ENCODE peak calls at places on chromosomes 12 and 14, in five cellular contexts. R is psoas muscle, I is pancreas, Z is heart right ventricle, O is left ventricle myocardium inferior. B is an unnamed sample. For H3K4me1, the result is how much of the 10 kb centered on the place peaks cover.

GRCh38 chr12:81610955-81611889 is 147.9 kb downstream of the PPFIA2 start:
- DNase-seq in O (no peak), I (no peak), R (no peak), Z (no peak), B (no peak)

GRCh38 chr14:71597955-71598659 is 334.1 kb upstream of the RGS6 start:
- DNase-seq in R (no peak), O (no peak), I (no peak), Z (no peak), B (no peak)

GRCh38 chr12:97716356-97716755 is 253.8 kb downstream of the RMST start:
- DNase-seq in O (no peak), Z (no peak), R (no peak), I (no peak), B (no peak)

GRCh38 chr12:77488041-77488620 is 342.6 kb upstream of the NAV3 start:
- DNase-seq in Z (no peak), I (no peak), O (no peak), R (no peak), B (no peak)

GRCh38 chr14:35366521-35366976 is 38.0 kb downstream of the NFKBIA start:
- DNase-seq in Z (no peak), R (no peak), O (no peak), I (no peak), B (no peak)

GRCh38 chr12:38555620-38556596 is 239.3 kb downstream of the ALG10B start:
- DNase-seq in R (no peak), I (no peak), Z (no peak), O (no peak), B (no peak)

GRCh38 chr12:124551268-124552144 is 15.9 kb downstream of the NCOR2 start:
- DNase-seq in O (peak), I (peak), R (no peak), Z (peak), B (no peak)

GRCh38 chr14:102206901-102207300 is 67.2 kb downstream of the WDR20 start:
- DNase-seq in I (peak), R (no peak), O (no peak), Z (no peak), B (no peak)

GRCh38 chr14:73102806-73103497 is 33.4 kb upstream of the PSEN1 start:
- DNase-seq in I (no peak), O (no peak), R (no peak), Z (no peak), B (no peak)

GRCh38 chr12:50820177-50820576 is 22.5 kb upstream of the TMPRSS12 start:
- DNase-seq in Z (no peak), I (no peak), O (no peak), R (no peak), B (no peak)

GRCh38 chr12:107017042-107017441 is 30.1 kb upstream of the MTERF2 start:
- DNase-seq in R (no peak), I (no peak), O (no peak), Z (no peak), B (no peak)

GRCh38 chr14:52052991-52053390 is 15.9 kb downstream of the NID2 start:
- DNase-seq in R (no peak), I (no peak), Z (no peak), O (no peak), B (no peak)

GRCh38 chr14:55077155-55077554 is 25.7 kb downstream of the MAPK1IP1L start:
- DNase-seq in Z (no peak), O (no peak), R (no peak), I (no peak), B (no peak)

GRCh38 chr12:57569858-57570257 is 20.0 kb downstream of the KIF5A start:
- DNase-seq in I (no peak), R (no peak), O (no peak), Z (no peak), B (no peak)

GRCh38 chr14:25406818-25407217 is 356.9 kb upstream of the STXBP6 start:
- DNase-seq in I (no peak), O (no peak), R (no peak), Z (no peak), B (no peak)

GRCh38 chr12:52183544-52183910 is 8.3 kb downstream of the KRT80 start:
- DNase-seq in Z (no peak), R (no peak), I (no peak), O (no peak), B (no peak)

GRCh38 chr14:61174395-61175386 is 106.4 kb downstream of the TMEM30B start:
- DNase-seq in R (no peak), O (no peak), Z (no peak), I (no peak), B (no peak)

GRCh38 chr12:120257041-120257821 is 8.3 kb downstream of the PXN start:
- DNase-seq in R (peak), I (peak), O (peak), Z (peak), B (no peak)

GRCh38 chr12:53867216-53868012 is 71.2 kb upstream of the HOXC13 start:
- DNase-seq in O (no peak), Z (no peak), I (no peak), R (no peak), B (no peak)

GRCh38 chr14:61724133-61724532 is 28.8 kb downstream of the HIF1A start:
- DNase-seq in I (no peak), R (no peak), O (no peak), Z (no peak), B (no peak)

GRCh38 chr12:45232771-45233372 is 17.0 kb downstream of the ANO6 start:
- DNase-seq in Z (peak), I (peak), O (no peak), R (peak), B (no peak)

GRCh38 chr12:53051058-53051880 is 1.4 kb downstream of the TNS2 start:
- DNase-seq in R (peak), Z (peak), O (peak), I (peak), B (no peak)

GRCh38 chr12:34048714-34049113 is 26.4 kb downstream of the ALG10 start:
- DNase-seq in R (no peak), I (no peak), O (no peak), Z (no peak), B (no peak)
- H3K27ac ChIP-seq in R (no peak), I (no peak), O (no peak), Z (no peak), B (no peak)

GRCh38 chr12:5874514-5874913 is 70.5 kb downstream of the ANO2 start:
- DNase-seq in Z (no peak), I (no peak), R (no peak), O (no peak), B (no peak)
- H3K4me1 ChIP-seq in Z (under half), I (under half), R (under half), O (under half), B (under half)

GRCh38 chr12:114668905-114669304 is 15.1 kb downstream of the TBX3 start:
- DNase-seq in Z (no peak), I (no peak), R (peak), O (no peak), B (no peak)
- H3K4me3 ChIP-seq in Z (peak), I (no peak), R (peak), O (peak), B (no peak)

DNA sequence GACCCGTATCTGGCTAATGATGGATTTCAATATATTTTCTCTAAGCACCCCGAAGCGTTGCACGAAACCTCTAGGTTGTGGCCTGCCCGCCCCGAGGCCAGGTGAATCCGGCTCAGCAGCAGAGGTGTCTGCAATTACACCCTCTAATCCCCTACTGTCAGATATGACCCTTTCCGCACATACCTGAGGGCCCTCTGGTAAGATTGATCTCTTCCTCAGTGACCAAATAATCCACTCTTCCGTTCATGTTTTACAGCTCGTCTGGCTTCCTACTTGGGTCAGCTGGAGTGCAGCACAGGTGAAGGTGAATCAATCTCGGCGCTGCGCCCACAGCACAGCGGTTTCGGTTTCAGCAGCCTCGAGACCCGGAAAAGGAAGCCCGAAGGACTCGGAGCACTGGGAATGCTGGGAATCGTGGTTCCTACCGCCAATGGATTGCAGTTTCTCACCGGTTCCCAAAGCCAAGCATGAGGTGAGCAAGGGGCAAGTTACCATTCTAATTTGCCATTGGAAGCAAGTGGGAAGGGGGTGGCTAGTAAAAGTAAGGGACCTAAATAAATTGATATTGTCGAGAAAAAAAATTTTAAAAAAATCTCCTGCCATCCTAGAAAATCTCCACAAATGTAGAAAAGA is at the start of gene SYNJ2BP:
- DNase-seq in I (peak), R (peak), Z (peak), O (peak), B (peak)
- H3K27ac ChIP-seq in I (peak), R (peak), Z (no peak), O (peak), B (peak)

DNA sequence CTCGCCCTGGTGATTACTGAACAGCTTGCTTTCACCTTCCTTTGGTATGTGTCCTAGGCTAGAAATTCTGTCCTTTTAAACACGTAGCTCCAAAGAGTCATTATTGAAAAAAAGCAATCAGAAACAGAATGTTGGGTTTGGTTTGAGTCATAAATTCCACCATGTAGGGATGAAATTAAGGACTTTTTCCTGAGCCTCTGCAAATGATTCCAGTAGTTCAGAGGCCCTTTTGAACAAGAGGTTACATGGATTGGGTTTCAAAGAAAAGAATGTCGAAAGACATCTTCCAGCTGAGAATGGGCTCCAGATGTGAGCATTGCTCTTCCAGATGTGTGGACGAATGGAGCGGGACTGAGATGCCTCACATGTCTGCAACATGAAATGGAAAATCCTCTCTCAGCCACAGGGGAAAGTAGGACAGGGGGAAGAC is 23.5 kb upstream of the EMP1 start:
- DNase-seq in O (no peak), R (peak), Z (peak), I (no peak), B (no peak)
- H3K4me1 ChIP-seq in O (under half), R (under half), Z (under half), I (under half), B (under half)

GRCh38 chr14:53218161-53218560 is 65.0 kb upstream of the DDHD1 start:
- DNase-seq in R (no peak), I (no peak), O (no peak), Z (no peak), B (no peak)
- H3K4me3 ChIP-seq in R (peak), I (peak), O (peak), Z (peak), B (peak)

GRCh38 chr12:644818-645552 is 18.3 kb downstream of the NINJ2 start:
- DNase-seq in R (no peak), I (no peak), Z (no peak), O (no peak), B (no peak)
- H3K27ac ChIP-seq in R (peak), I (no peak), Z (peak), O (peak), B (peak)